ENCODE peak calls at places on chromosomes 11 and 22, in seven cellular contexts. M is uterus, E is cortex of kidney, H is GM20000, D is NCI-H510A, Q is spleen, U is cardiac septum. T is an unnamed sample.

GRCh38 chr11:63896071-63896470 is 20.9 kb downstream of the RCOR2 start:
- DNase-seq in M (no peak), E (no peak), H (no peak), D (no peak), Q (no peak), U (no peak), T (no peak)

GRCh38 chr11:69572861-69573260 is 68.1 kb upstream of the CCND1 start:
- DNase-seq in M (no peak), E (no peak), H (no peak), D (no peak), Q (no peak), U (no peak), T (no peak)

GRCh38 chr22:25382762-25383161 is 163.3 kb downstream of the CRYBB2 start:
- DNase-seq in M (no peak), E (no peak), H (no peak), D (no peak), Q (no peak), U (no peak), T (no peak)

GRCh38 chr11:18927550-18928322 is 11.5 kb downstream of the MRGPRX1 start:
- DNase-seq in M (no peak), E (no peak), H (no peak), D (no peak), Q (no peak), U (no peak), T (no peak)

GRCh38 chr11:70206226-70206785 is 3.2 kb downstream of the FADD start:
- DNase-seq in M (no peak), E (no peak), H (no peak), D (no peak), Q (peak; percentile 73), U (peak; percentile 35), T (no peak)

GRCh38 chr11:117145393-117145761 is 1.3 kb downstream of the PAFAH1B2 start:
- DNase-seq in M (peak; percentile 56), E (no peak), H (peak; percentile 33), D (no peak), Q (no peak), U (no peak), T (no peak)

GRCh38 chr22:46054878-46055158 is 77.9 kb upstream of the WNT7B start:
- DNase-seq in M (no peak), E (no peak), H (no peak), D (no peak), Q (no peak), U (no peak), T (no peak)

GRCh38 chr22:32546480-32546879 is 71.9 kb downstream of the FBXO7 start:
- DNase-seq in M (no peak), E (no peak), H (no peak), D (no peak), Q (no peak), U (peak; percentile 19), T (no peak)

GRCh38 chr11:6703247-6704063 is 20.3 kb upstream of the MRPL17 start:
- DNase-seq in M (peak; percentile 27), E (no peak), H (no peak), D (no peak), Q (no peak), U (no peak), T (no peak)

GRCh38 chr11:120168960-120169681 is 31.2 kb upstream of the TRIM29 start:
- DNase-seq in M (no peak), E (no peak), H (peak; percentile 84), D (peak; percentile 20), Q (peak; percentile 87), U (peak; percentile 79), T (no peak)

GRCh38 chr11:78417175-78417887 is at the start of gene GAB2:
- DNase-seq in M (no peak), E (no peak), H (no peak), D (no peak), Q (peak; percentile 92), U (no peak), T (no peak)

GRCh38 chr11:47442514-47442913 is 6.4 kb downstream of the RAPSN start:
- DNase-seq in M (no peak), E (no peak), H (no peak), D (no peak), Q (no peak), U (no peak), T (no peak)

GRCh38 chr11:117822031-117822521 is 2.5 kb downstream of the FXYD2 start:
- DNase-seq in M (no peak), E (no peak), H (no peak), D (peak; percentile 38), Q (peak; percentile 84), U (no peak), T (no peak)

GRCh38 chr11:3996651-3997050 is 97.9 kb upstream of the RRM1 start:
- DNase-seq in M (no peak), E (no peak), H (no peak), D (no peak), Q (no peak), U (no peak), T (no peak)

GRCh38 chr11:59283311-59283710 is 70.6 kb upstream of the MPEG1 start:
- DNase-seq in M (no peak), E (no peak), H (no peak), D (no peak), Q (no peak), U (no peak), T (no peak)

GRCh38 chr11:69627551-69627950 is 13.4 kb upstream of the CCND1 start:
- DNase-seq in M (no peak), E (no peak), H (no peak), D (no peak), Q (no peak), U (no peak), T (no peak)

GRCh38 chr11:65504671-65505433 is 6.0 kb downstream of the MALAT1 start:
- DNase-seq in M (no peak), E (no peak), H (no peak), D (no peak), Q (no peak), U (peak; percentile 20), T (no peak)

GRCh38 chr11:9826390-9826789 is 162.5 kb downstream of the SWAP70 start:
- DNase-seq in M (no peak), E (no peak), H (no peak), D (no peak), Q (no peak), U (no peak), T (no peak)

GRCh38 chr11:44899959-44900358 is 50.7 kb downstream of the TP53I11 start:
- DNase-seq in M (peak; percentile 51), E (no peak), H (peak; percentile 30), D (no peak), Q (no peak), U (no peak), T (no peak)

GRCh38 chr11:77051511-77051910 is 15.3 kb upstream of the CAPN5 start:
- DNase-seq in M (no peak), E (no peak), H (no peak), D (no peak), Q (no peak), U (no peak), T (no peak)

GRCh38 chr11:74019104-74019738 is 10.3 kb upstream of the UCP3 start:
- DNase-seq in M (no peak), E (no peak), H (no peak), D (no peak), Q (no peak), U (no peak), T (no peak)

GRCh38 chr11:111379500-111380136 is 543 bp upstream of the POU2AF1 start:
- DNase-seq in M (no peak), E (no peak), H (peak; percentile 39), D (no peak), Q (no peak), U (no peak), T (no peak)

GRCh38 chr22:26673485-26673884 is 16.1 kb downstream of the MIAT start:
- DNase-seq in M (no peak), E (no peak), H (no peak), D (no peak), Q (no peak), U (no peak), T (no peak)

GRCh38 chr22:50160947-50161346 is 9.6 kb upstream of the PANX2 start:
- DNase-seq in M (no peak), E (no peak), H (no peak), D (no peak), Q (no peak), U (no peak), T (no peak)

GRCh38 chr22:25749420-25750169 is 7.6 kb downstream of the MYO18B start:
- DNase-seq in M (no peak), E (no peak), H (peak; percentile 75), D (no peak), Q (no peak), U (no peak), T (no peak)

GRCh38 chr11:128341280-128341679 is 246.1 kb downstream of the ETS1 start:
- DNase-seq in M (no peak), E (no peak), H (no peak), D (no peak), Q (no peak), U (no peak), T (no peak)

T was measured in NCI-H2107.